ENCODE peak calls at places on chromosome 22, in six cellular contexts. F is Karpas-422, U is GM23248, N is OCI-LY7, W is PC-3, V is MM.1S. S is an unnamed sample. For H3K9me2 and H3K36me3, the result is how much of the 10 kb centered on the place peaks cover.

GRCh38 chr22:22932512-22932941 is 44.9 kb downstream of the IGLL5 start:
- DNase-seq in F (no peak), U (no peak), N (peak), W (no peak), V (peak), S (no peak)

GRCh38 chr22:43342347-43343261 is 568 bp downstream of the SCUBE1 start:
- DNase-seq in F (no peak), U (no peak), N (no peak), W (no peak), V (no peak), S (no peak)

GRCh38 chr22:22371031-22371541 is 126.5 kb downstream of the VPREB1 start:
- DNase-seq in F (peak), U (peak), N (peak), W (no peak), V (no peak), S (no peak)

GRCh38 chr22:42461511-42461910 is 29.3 kb upstream of the NFAM1 start:
- DNase-seq in F (no peak), U (no peak), N (no peak), W (no peak), V (no peak), S (no peak)

GRCh38 chr22:42857845-42858481 is 890 bp upstream of the ARFGAP3 start:
- DNase-seq in F (no peak), U (no peak), N (no peak), W (peak), V (no peak), S (no peak)

GRCh38 chr22:37898441-37899181 is 7.5 kb upstream of the MICALL1 start:
- DNase-seq in F (no peak), U (no peak), N (no peak), W (no peak), V (no peak), S (peak)

GRCh38 chr22:28435271-28435825 is 244.3 kb downstream of the TTC28 start:
- DNase-seq in F (no peak), U (peak), N (no peak), W (peak), V (no peak), S (peak)

GRCh38 chr22:22085702-22086500 is 103.3 kb upstream of the TOP3B start:
- DNase-seq in F (no peak), U (peak), N (no peak), W (peak), V (no peak), S (no peak)

GRCh38 chr22:27318516-27318915 is 483.0 kb downstream of the MN1 start:
- DNase-seq in F (peak), U (peak), N (peak), W (no peak), V (no peak), S (no peak)

GRCh38 chr22:27718186-27719032 is 83.1 kb downstream of the MN1 start:
- DNase-seq in F (no peak), U (peak), N (no peak), W (peak), V (no peak), S (peak)

GRCh38 chr22:25161017-25161915 is 38.4 kb upstream of the CRYBB3 start:
- DNase-seq in F (no peak), U (no peak), N (no peak), W (no peak), V (no peak), S (no peak)

GRCh38 chr22:36472689-36473088 is 8.8 kb downstream of the TXN2 start:
- DNase-seq in F (no peak), U (no peak), N (no peak), W (no peak), V (no peak), S (no peak)
- H3K4me2 ChIP-seq in F (no peak), U (no peak), N (no peak), W (no peak), V (no peak), S (no peak)

GRCh38 chr22:34489861-34490260 is 569.6 kb upstream of the LARGE1 start:
- DNase-seq in F (no peak), U (no peak), N (no peak), W (no peak), V (no peak), S (no peak)
- H3K9me2 ChIP-seq in F (under half), U (under half), N (under half), W (under half), V (under half), S (under half)

GRCh38 chr22:30010789-30011405 is 69.4 kb upstream of the HORMAD2 start:
- DNase-seq in F (no peak), U (no peak), N (no peak), W (no peak), V (no peak), S (no peak)

GRCh38 chr22:30014244-30014643 is 66.0 kb upstream of the HORMAD2 start:
- DNase-seq in F (no peak), U (no peak), N (no peak), W (no peak), V (no peak), S (no peak)

GRCh38 chr22:30015846-30016245 is 64.4 kb upstream of the HORMAD2 start:
- DNase-seq in F (no peak), U (peak), N (no peak), W (peak), V (no peak), S (no peak)

GRCh38 chr22:30015229-30015797 is 65.0 kb upstream of the HORMAD2 start:
- DNase-seq in F (no peak), U (no peak), N (no peak), W (peak), V (no peak), S (no peak)

GRCh38 chr22:30013201-30013600 is 67.1 kb upstream of the HORMAD2 start:
- DNase-seq in F (no peak), U (no peak), N (no peak), W (no peak), V (no peak), S (no peak)
- H3K36me3 ChIP-seq in F (under half), U (under half), N (under half), W (under half), V (under half), S (under half)

GRCh38 chr22:45612451-45612901 is 59.2 kb upstream of the ATXN10 start:
- DNase-seq in F (no peak), U (peak), N (no peak), W (peak), V (no peak), S (no peak)
- H3K4me2 ChIP-seq in F (no peak), U (peak), N (no peak), W (peak), V (peak), S (no peak)

DNA sequence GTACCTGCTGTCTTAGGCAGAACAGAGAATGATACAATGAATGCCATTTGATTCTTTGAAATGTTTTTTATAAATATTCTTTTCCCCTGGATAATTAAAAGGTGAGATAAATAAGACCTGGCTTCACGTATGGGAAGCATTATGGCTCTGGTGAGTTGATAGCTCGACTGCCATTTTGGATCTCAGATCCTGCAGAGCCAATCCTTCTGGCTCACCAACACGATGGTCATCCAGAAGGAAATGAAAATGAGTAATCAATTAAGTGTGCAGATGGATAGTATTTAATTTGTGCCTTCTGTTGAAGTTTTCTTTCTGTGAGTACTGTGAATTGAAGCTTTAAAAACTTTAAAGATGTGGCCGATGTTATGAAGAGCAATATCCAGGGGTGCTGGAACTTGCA is 2.7 kb downstream of the TNRC6B start:
- DNase-seq in F (no peak), U (peak), N (no peak), W (no peak), V (no peak), S (no peak)
- H3K9me2 ChIP-seq in F (under half), U (under half), N (under half), W (under half), V (under half), S (under half)

DNA sequence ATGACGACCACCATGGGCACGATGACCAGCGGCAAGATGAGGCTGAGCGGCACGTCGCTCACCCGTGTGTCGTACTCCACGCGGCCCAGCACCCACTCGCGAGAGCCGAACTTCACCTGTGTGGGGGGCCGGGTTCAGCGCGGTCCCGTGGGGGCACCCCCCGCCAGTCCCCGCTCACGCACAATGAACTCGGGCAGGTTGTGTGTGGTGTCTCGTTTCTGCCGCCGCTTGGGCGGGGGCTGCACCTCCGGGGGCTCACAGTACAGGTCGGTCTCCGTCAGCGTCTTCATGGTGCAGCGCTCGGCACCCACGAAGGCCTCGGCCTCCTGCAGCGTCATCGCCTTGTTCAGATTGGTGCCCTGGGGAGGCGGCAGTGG is 11.2 kb upstream of the MAPK11 start:
- DNase-seq in F (no peak), U (no peak), N (no peak), W (no peak), V (no peak), S (no peak)
- H3K36me3 ChIP-seq in F (under half), U (under half), N (under half), W (under half), V (under half), S (half or more)

GRCh38 chr22:46776876-46777608 is 14.6 kb downstream of the TBC1D22A start:
- DNase-seq in F (peak), U (no peak), N (no peak), W (no peak), V (no peak), S (peak)
- H3K4me2 ChIP-seq in F (peak), U (no peak), N (peak), W (no peak), V (no peak), S (no peak)

DNA sequence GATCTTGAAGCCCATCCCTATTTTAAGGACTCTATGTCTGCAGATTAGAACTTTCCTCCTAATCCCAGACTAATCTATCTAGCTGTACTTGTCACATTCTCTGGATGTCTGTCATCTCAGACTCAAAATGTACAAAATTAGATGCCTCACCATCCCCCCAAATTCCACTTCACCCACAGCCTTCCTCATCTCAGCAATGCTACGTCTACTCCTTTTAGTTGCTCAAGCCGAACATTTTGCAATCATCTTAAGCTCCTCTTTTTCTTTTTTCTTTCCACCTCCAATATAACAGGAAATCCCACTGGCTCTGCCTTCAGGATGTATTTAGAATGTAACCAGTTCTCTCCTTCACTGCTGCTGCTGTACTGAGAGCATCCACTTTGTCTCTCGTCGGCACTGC is 1091.8 kb downstream of the TBC1D22A start:
- DNase-seq in F (no peak), U (no peak), N (no peak), W (no peak), V (no peak), S (no peak)
- H3K9me2 ChIP-seq in F (under half), U (under half), N (under half), W (under half), V (under half), S (under half)

DNA sequence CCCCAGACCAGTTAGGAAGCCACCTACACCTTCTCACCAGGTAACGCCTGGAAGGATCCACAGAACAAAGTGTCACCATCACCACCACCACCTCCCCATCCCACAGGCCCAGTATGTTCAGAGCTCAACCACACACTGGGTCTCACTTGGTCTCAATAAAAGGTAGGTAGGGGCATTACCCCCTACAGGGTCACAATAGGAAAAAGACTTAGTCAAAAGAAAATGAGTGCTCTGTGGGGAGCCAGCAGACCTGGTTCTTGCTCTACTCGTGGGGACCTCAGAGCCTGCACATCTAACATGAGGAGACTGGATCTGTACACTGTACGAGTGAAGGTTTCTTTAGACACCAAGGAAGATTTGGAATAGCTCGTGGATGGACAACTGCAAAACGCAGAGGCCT is 49.3 kb downstream of the HIRA start:
- DNase-seq in F (no peak), U (no peak), N (no peak), W (no peak), V (no peak), S (no peak)
- H3K36me3 ChIP-seq in F (under half), U (under half), N (half or more), W (under half), V (under half), S (under half)

S was measured in PC-9.